ENCODE peak calls at places on chromosomes 5 and 9, in seven cellular contexts. M is HT1080; N is stimulated activated CD8-positive, alpha-beta memory T cell treated with anti-CD3 and anti-CD28 coated beads, Interleukin-7, amount 100 ng/mL, for 24 hours; R is HTR-8/SVneo; E is naive thymus-derived CD8-positive, alpha-beta T cell; H is T-helper 1 cell; U is mesenteric fat pad. X is an unnamed sample.

GRCh38 chr5:43192558-43193170 is 639 bp downstream of the NIM1K start:
- DNase-seq in M (no peak), N (no peak), R (no peak), E (peak), H (no peak), U (no peak), X (no peak)

GRCh38 chr9:37591775-37592107 is 656 bp downstream of the TOMM5 start:
- DNase-seq in M (peak), N (no peak), R (no peak), E (no peak), H (no peak), U (no peak), X (no peak)

GRCh38 chr9:95815961-95816360 is 59.5 kb upstream of the ERCC6L2 start:
- DNase-seq in M (no peak), N (no peak), R (no peak), E (no peak), H (no peak), U (no peak), X (no peak)

GRCh38 chr5:28301676-28302075 is 1263.3 kb upstream of the CDH9 start:
- DNase-seq in M (peak), N (no peak), R (peak), E (no peak), H (no peak), U (no peak), X (peak)

GRCh38 chr5:171323806-171324632 is 15.0 kb downstream of the TLX3 start:
- DNase-seq in M (no peak), N (no peak), R (no peak), E (no peak), H (no peak), U (peak), X (no peak)

GRCh38 chr9:128102861-128103588 is 24.5 kb downstream of the PTGES2 start:
- DNase-seq in M (no peak), N (no peak), R (no peak), E (no peak), H (no peak), U (no peak), X (no peak)

GRCh38 chr9:89635816-89636215 is 31.0 kb downstream of the GADD45G start:
- DNase-seq in M (peak), N (no peak), R (no peak), E (no peak), H (no peak), U (no peak), X (no peak)

GRCh38 chr5:10671041-10672008 is 89.7 kb downstream of the DAP start:
- DNase-seq in M (no peak), N (no peak), R (no peak), E (no peak), H (no peak), U (no peak), X (no peak)

GRCh38 chr9:89984214-89984613 is 379.4 kb downstream of the GADD45G start:
- DNase-seq in M (no peak), N (no peak), R (no peak), E (no peak), H (no peak), U (no peak), X (peak)

GRCh38 chr5:144369001-144369400 is 198.3 kb downstream of the KCTD16 start:
- DNase-seq in M (no peak), N (no peak), R (no peak), E (no peak), H (no peak), U (no peak), X (no peak)

GRCh38 chr9:88737031-88737430 is 202.1 kb downstream of the NXNL2 start:
- DNase-seq in M (no peak), N (no peak), R (no peak), E (no peak), H (no peak), U (no peak), X (no peak)

GRCh38 chr9:123267481-123268239 is 726 bp downstream of the STRBP start:
- DNase-seq in M (no peak), N (no peak), R (no peak), E (peak), H (no peak), U (no peak), X (no peak)

GRCh38 chr9:70923941-70924340 is 197.5 kb downstream of the TRPM3 start:
- DNase-seq in M (no peak), N (no peak), R (no peak), E (no peak), H (no peak), U (no peak), X (no peak)

GRCh38 chr9:15735083-15735974 is 182.5 kb downstream of the CCDC171 start:
- DNase-seq in M (peak), N (no peak), R (peak), E (no peak), H (no peak), U (no peak), X (peak)

GRCh38 chr5:178462846-178463245 is 127.3 kb downstream of the COL23A1 start:
- DNase-seq in M (no peak), N (no peak), R (no peak), E (no peak), H (no peak), U (peak), X (no peak)

GRCh38 chr5:111133436-111133751 is 41.2 kb downstream of the WDR36 start:
- DNase-seq in M (no peak), N (no peak), R (no peak), E (no peak), H (no peak), U (no peak), X (peak)

GRCh38 chr9:107389617-107390071 is 99.9 kb downstream of the KLF4 start:
- DNase-seq in M (no peak), N (no peak), R (no peak), E (no peak), H (no peak), U (no peak), X (peak)

GRCh38 chr5:175593794-175594193 is 64.1 kb upstream of the HRH2 start:
- DNase-seq in M (no peak), N (no peak), R (no peak), E (no peak), H (no peak), U (no peak), X (no peak)

GRCh38 chr9:99406939-99407338 is 184.9 kb downstream of the SEC61B start:
- DNase-seq in M (no peak), N (no peak), R (no peak), E (no peak), H (no peak), U (no peak), X (no peak)

GRCh38 chr5:93601433-93602175 is 18.6 kb downstream of the NR2F1 start:
- DNase-seq in M (no peak), N (no peak), R (no peak), E (no peak), H (no peak), U (no peak), X (no peak)

GRCh38 chr5:74974451-74975089 is 77.8 kb downstream of the GCNT4 start:
- DNase-seq in M (no peak), N (no peak), R (no peak), E (peak), H (no peak), U (no peak), X (no peak)

GRCh38 chr9:385818-386398 is 171.2 kb downstream of the DOCK8 start:
- DNase-seq in M (peak), N (no peak), R (peak), E (peak), H (no peak), U (no peak), X (peak)

GRCh38 chr5:39598641-39599248 is 174.0 kb upstream of the DAB2 start:
- DNase-seq in M (no peak), N (no peak), R (no peak), E (no peak), H (no peak), U (no peak), X (no peak)

GRCh38 chr9:103707181-103707580 is 386.9 kb upstream of the SMC2 start:
- DNase-seq in M (peak), N (no peak), R (no peak), E (no peak), H (no peak), U (no peak), X (peak)

GRCh38 chr9:14532716-14533115 is 160.5 kb downstream of the ZDHHC21 start:
- DNase-seq in M (peak), N (no peak), R (no peak), E (no peak), H (no peak), U (no peak), X (no peak)

GRCh38 chr9:123922911-123923310 is 7.0 kb downstream of the DENND1A start:
- DNase-seq in M (no peak), N (no peak), R (no peak), E (no peak), H (no peak), U (no peak), X (no peak)

GRCh38 chr5:139982157-139982974 is 60.7 kb downstream of the NRG2 start:
- DNase-seq in M (no peak), N (no peak), R (no peak), E (no peak), H (no peak), U (no peak), X (peak)

GRCh38 chr9:33172735-33173238 is 5.7 kb upstream of the B4GALT1 start:
- DNase-seq in M (no peak), N (no peak), R (no peak), E (no peak), H (no peak), U (no peak), X (no peak)